ENCODE peak calls at places on chromosomes 16 and 17, in ten cellular contexts. C, R, P, T, N, J, E, A, I and F are unnamed samples.

GRCh38 chr17:76700627-76701470 is 9.9 kb downstream of the MXRA7 start:
- DNase-seq in C (no peak), A (peak; percentile 87), T (peak; percentile 86), P (peak; percentile 71), E (no peak), J (no peak), N (no peak), R (no peak), I (no peak), F (peak; percentile 72)

GRCh38 chr17:53950207-53950857 is 127.6 kb downstream of the KIF2B start:
- DNase-seq in N (no peak), A (no peak), T (peak; percentile 72), J (no peak), R (no peak), I (no peak), C (peak; percentile 40), E (no peak), P (no peak), F (no peak)

GRCh38 chr16:88477631-88478030 is 24.6 kb downstream of the ZFPM1 start:
- DNase-seq in T (no peak), N (no peak), E (no peak), I (no peak), A (no peak), C (no peak), R (no peak), J (no peak), P (no peak), F (no peak)

GRCh38 chr16:28522792-28523191 is 16.0 kb downstream of the NUPR1 start:
- DNase-seq in T (no peak), P (no peak), C (no peak), J (no peak), N (no peak), R (no peak), I (no peak), E (no peak), A (no peak), F (no peak)

GRCh38 chr16:57611184-57611583 is 17.2 kb upstream of the ADGRG1 start:
- DNase-seq in E (no peak), A (no peak), C (no peak), T (no peak), I (no peak), R (peak; percentile 57), N (no peak), J (no peak), P (no peak), F (no peak)

GRCh38 chr16:67339453-67339852 is 12.8 kb downstream of the LRRC36 start:
- DNase-seq in A (no peak), J (no peak), R (no peak), C (peak; percentile 25), E (no peak), N (no peak), I (no peak), T (peak; percentile 21), P (no peak), F (no peak)

GRCh38 chr16:66477028-66477515 is 50.0 kb downstream of the BEAN1 start:
- DNase-seq in A (no peak), T (no peak), N (no peak), I (no peak), R (no peak), P (no peak), C (no peak), J (no peak), E (no peak), F (no peak)

GRCh38 chr17:44375196-44376017 is 11.8 kb upstream of the FAM171A2 start:
- DNase-seq in J (no peak), P (no peak), A (no peak), T (no peak), N (no peak), R (no peak), C (no peak), I (no peak), E (no peak), F (no peak)

GRCh38 chr16:85982563-85982939 is 83.6 kb downstream of the IRF8 start:
- DNase-seq in I (no peak), C (no peak), E (no peak), J (no peak), N (no peak), R (no peak), A (peak; percentile 79), T (no peak), P (no peak), F (no peak)

GRCh38 chr16:90031186-90031930 is 12.1 kb upstream of the DBNDD1 start:
- DNase-seq in I (no peak), R (no peak), T (no peak), P (no peak), C (no peak), J (no peak), N (no peak), E (no peak), A (no peak), F (no peak)